ENCODE peak calls at places on chromosomes 5 and 9, in nine cellular contexts. One of them, this sample, is unnamed.

GRCh38 chr5:177309351-177310191 is 2.1 kb downstream of the MXD3 start:
- DNase-seq in upper lobe of left lung: no peak
- DNase-seq in A549: peak
- DNase-seq in sigmoid colon: peak
- DNase-seq in adrenal gland: peak
- DNase-seq in stomach: peak
- DNase-seq in HepG2: peak
- DNase-seq in K562: peak
- DNase-seq in right lobe of liver: peak
- DNase-seq in this sample: no peak

GRCh38 chr5:40030661-40031060 is 605.9 kb upstream of the DAB2 start:
- DNase-seq in adrenal gland: no peak
- DNase-seq in K562: no peak
- DNase-seq in HepG2: no peak
- DNase-seq in right lobe of liver: no peak
- DNase-seq in stomach: no peak
- DNase-seq in sigmoid colon: no peak
- DNase-seq in upper lobe of left lung: no peak
- DNase-seq in A549: no peak
- DNase-seq in this sample: no peak

GRCh38 chr5:104611419-104611818 is 1048.8 kb upstream of the NUDT12 start:
- DNase-seq in HepG2: no peak
- DNase-seq in adrenal gland: no peak
- DNase-seq in stomach: no peak
- DNase-seq in sigmoid colon: no peak
- DNase-seq in upper lobe of left lung: no peak
- DNase-seq in right lobe of liver: no peak
- DNase-seq in A549: no peak
- DNase-seq in K562: no peak
- DNase-seq in this sample: no peak

GRCh38 chr9:135098400-135099105 is 11.1 kb downstream of the OLFM1 start:
- DNase-seq in HepG2: no peak
- DNase-seq in adrenal gland: no peak
- DNase-seq in A549: no peak
- DNase-seq in stomach: no peak
- DNase-seq in upper lobe of left lung: peak
- DNase-seq in K562: peak
- DNase-seq in sigmoid colon: no peak
- DNase-seq in right lobe of liver: no peak
- DNase-seq in this sample: no peak

GRCh38 chr9:95752129-95752731 is 123.3 kb upstream of the ERCC6L2 start:
- DNase-seq in adrenal gland: no peak
- DNase-seq in K562: no peak
- DNase-seq in HepG2: no peak
- DNase-seq in sigmoid colon: no peak
- DNase-seq in stomach: no peak
- DNase-seq in upper lobe of left lung: peak
- DNase-seq in A549: no peak
- DNase-seq in right lobe of liver: no peak
- DNase-seq in this sample: no peak

GRCh38 chr5:59007460-59008063 is 424.7 kb downstream of the RAB3C start:
- DNase-seq in upper lobe of left lung: no peak
- DNase-seq in K562: peak
- DNase-seq in adrenal gland: no peak
- DNase-seq in right lobe of liver: no peak
- DNase-seq in HepG2: no peak
- DNase-seq in A549: no peak
- DNase-seq in sigmoid colon: no peak
- DNase-seq in stomach: no peak
- DNase-seq in this sample: no peak

GRCh38 chr5:88883059-88883565 is at the start of gene MEF2C:
- DNase-seq in upper lobe of left lung: peak
- DNase-seq in HepG2: no peak
- DNase-seq in A549: no peak
- DNase-seq in K562: peak
- DNase-seq in sigmoid colon: peak
- DNase-seq in stomach: peak
- DNase-seq in adrenal gland: peak
- DNase-seq in right lobe of liver: peak
- DNase-seq in this sample: peak

GRCh38 chr9:27157086-27157485 is 48.1 kb downstream of the TEK start:
- DNase-seq in sigmoid colon: no peak
- DNase-seq in HepG2: no peak
- DNase-seq in stomach: no peak
- DNase-seq in A549: no peak
- DNase-seq in right lobe of liver: no peak
- DNase-seq in adrenal gland: no peak
- DNase-seq in upper lobe of left lung: no peak
- DNase-seq in K562: no peak
- DNase-seq in this sample: no peak

GRCh38 chr9:135410831-135411473 is 68.6 kb upstream of the PPP1R26 start:
- DNase-seq in sigmoid colon: no peak
- DNase-seq in upper lobe of left lung: peak
- DNase-seq in right lobe of liver: no peak
- DNase-seq in stomach: no peak
- DNase-seq in K562: no peak
- DNase-seq in adrenal gland: no peak
- DNase-seq in A549: no peak
- DNase-seq in HepG2: peak
- DNase-seq in this sample: no peak

DNA sequence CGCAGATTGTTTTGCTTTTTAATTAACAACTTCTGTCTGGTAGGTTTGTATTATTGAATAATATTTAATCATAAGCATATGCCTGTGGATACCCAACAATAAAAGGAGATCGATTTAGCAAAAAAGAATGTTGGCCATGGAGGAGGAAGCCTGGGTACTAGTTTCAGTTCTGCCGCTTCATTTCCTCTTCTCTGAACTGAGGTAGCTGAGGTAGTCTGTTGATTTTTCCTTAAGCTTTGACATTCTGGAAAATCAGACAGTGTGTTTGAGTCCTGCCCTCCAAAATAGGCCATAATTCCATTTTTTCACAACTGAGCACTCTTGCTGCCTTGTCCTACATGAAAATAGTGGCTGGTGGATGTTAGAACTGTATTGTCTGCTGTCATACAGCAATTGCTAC is 6.0 kb upstream of the GPR21 start:
- DNase-seq in stomach: no peak
- DNase-seq in right lobe of liver: no peak
- DNase-seq in sigmoid colon: no peak
- DNase-seq in HepG2: no peak
- DNase-seq in upper lobe of left lung: no peak
- DNase-seq in A549: no peak
- DNase-seq in K562: no peak
- DNase-seq in adrenal gland: no peak
- DNase-seq in this sample: no peak
- H3K4me3 ChIP-seq in stomach: no peak
- H3K4me3 ChIP-seq in right lobe of liver: no peak
- H3K4me3 ChIP-seq in sigmoid colon: no peak
- H3K4me3 ChIP-seq in HepG2: no peak
- H3K4me3 ChIP-seq in upper lobe of left lung: no peak
- H3K4me3 ChIP-seq in A549: no peak
- H3K4me3 ChIP-seq in K562: no peak
- H3K4me3 ChIP-seq in adrenal gland: no peak
- H3K4me3 ChIP-seq in this sample: no peak

GRCh38 chr5:132802044-132802684 is 10.9 kb upstream of the SOWAHA start:
- DNase-seq in stomach: no peak
- DNase-seq in sigmoid colon: no peak
- DNase-seq in A549: no peak
- DNase-seq in right lobe of liver: no peak
- DNase-seq in upper lobe of left lung: no peak
- DNase-seq in adrenal gland: no peak
- DNase-seq in K562: no peak
- DNase-seq in HepG2: no peak
- DNase-seq in this sample: no peak
- TF ChIP-seq CTCF in stomach: no peak
- TF ChIP-seq CTCF in sigmoid colon: no peak
- TF ChIP-seq CTCF in A549: no peak
- TF ChIP-seq CTCF in right lobe of liver: no peak
- TF ChIP-seq CTCF in upper lobe of left lung: no peak
- TF ChIP-seq CTCF in adrenal gland: no peak
- TF ChIP-seq CTCF in K562: peak
- TF ChIP-seq CTCF in HepG2: no peak
- TF ChIP-seq CTCF in this sample: no peak

GRCh38 chr9:124809741-124810500 is 33.0 kb downstream of the OLFML2A start:
- DNase-seq in right lobe of liver: no peak
- DNase-seq in K562: no peak
- DNase-seq in HepG2: no peak
- DNase-seq in A549: no peak
- DNase-seq in adrenal gland: no peak
- DNase-seq in sigmoid colon: no peak
- DNase-seq in upper lobe of left lung: peak
- DNase-seq in stomach: no peak
- DNase-seq in this sample: no peak
- TF ChIP-seq POLR2A in right lobe of liver: no peak
- TF ChIP-seq POLR2A in K562: no peak
- TF ChIP-seq POLR2A in HepG2: no peak
- TF ChIP-seq POLR2A in A549: no peak
- TF ChIP-seq POLR2A in adrenal gland: no peak
- TF ChIP-seq POLR2A in sigmoid colon: no peak
- TF ChIP-seq POLR2A in upper lobe of left lung: no peak
- TF ChIP-seq POLR2A in stomach: no peak
- TF ChIP-seq POLR2A in this sample: no peak

DNA sequence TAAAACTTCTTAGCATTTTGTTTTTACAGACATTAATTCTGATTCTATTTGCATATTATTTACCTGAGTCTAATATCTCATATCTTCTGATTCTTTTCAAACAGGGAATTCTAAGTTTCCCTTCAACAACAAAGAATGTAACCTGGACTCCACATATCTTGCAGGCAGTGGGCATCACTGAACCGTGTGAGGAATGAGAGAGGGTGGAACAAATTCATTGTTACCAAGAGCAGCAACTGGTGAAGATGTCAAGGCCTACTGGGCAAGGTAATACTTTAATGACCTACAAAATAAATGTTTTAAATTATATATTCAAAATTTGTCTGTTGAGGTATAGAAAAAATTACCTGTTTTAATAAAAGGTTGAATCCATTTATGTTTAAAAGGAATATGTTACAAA is 455.3 kb upstream of the TUSC1 start:
- DNase-seq in HepG2: no peak
- DNase-seq in right lobe of liver: no peak
- DNase-seq in A549: no peak
- DNase-seq in stomach: no peak
- DNase-seq in adrenal gland: no peak
- DNase-seq in sigmoid colon: no peak
- DNase-seq in K562: no peak
- DNase-seq in upper lobe of left lung: no peak
- DNase-seq in this sample: no peak
- H3K4me3 ChIP-seq in HepG2: no peak
- H3K4me3 ChIP-seq in right lobe of liver: no peak
- H3K4me3 ChIP-seq in A549: no peak
- H3K4me3 ChIP-seq in stomach: no peak
- H3K4me3 ChIP-seq in adrenal gland: no peak
- H3K4me3 ChIP-seq in sigmoid colon: no peak
- H3K4me3 ChIP-seq in K562: no peak
- H3K4me3 ChIP-seq in upper lobe of left lung: no peak
- H3K4me3 ChIP-seq in this sample: no peak

GRCh38 chr5:171437286-171437821 is 17.9 kb downstream of the FGF18 start:
- DNase-seq in adrenal gland: no peak
- DNase-seq in right lobe of liver: no peak
- DNase-seq in sigmoid colon: no peak
- DNase-seq in A549: no peak
- DNase-seq in HepG2: no peak
- DNase-seq in stomach: peak
- DNase-seq in upper lobe of left lung: no peak
- DNase-seq in K562: no peak
- DNase-seq in this sample: no peak
- TF ChIP-seq CTCF in adrenal gland: no peak
- TF ChIP-seq CTCF in right lobe of liver: no peak
- TF ChIP-seq CTCF in sigmoid colon: no peak
- TF ChIP-seq CTCF in A549: no peak
- TF ChIP-seq CTCF in HepG2: peak
- TF ChIP-seq CTCF in stomach: no peak
- TF ChIP-seq CTCF in upper lobe of left lung: no peak
- TF ChIP-seq CTCF in K562: no peak
- TF ChIP-seq CTCF in this sample: no peak

GRCh38 chr5:174336479-174336878 is 291.0 kb downstream of the NSG2 start:
- DNase-seq in HepG2: no peak
- DNase-seq in upper lobe of left lung: no peak
- DNase-seq in adrenal gland: no peak
- DNase-seq in right lobe of liver: no peak
- DNase-seq in stomach: no peak
- DNase-seq in K562: no peak
- DNase-seq in A549: no peak
- DNase-seq in sigmoid colon: no peak
- DNase-seq in this sample: no peak
- TF ChIP-seq POLR2A in HepG2: no peak
- TF ChIP-seq POLR2A in upper lobe of left lung: no peak
- TF ChIP-seq POLR2A in adrenal gland: no peak
- TF ChIP-seq POLR2A in right lobe of liver: no peak
- TF ChIP-seq POLR2A in stomach: no peak
- TF ChIP-seq POLR2A in K562: no peak
- TF ChIP-seq POLR2A in A549: no peak
- TF ChIP-seq POLR2A in sigmoid colon: no peak
- TF ChIP-seq POLR2A in this sample: no peak

DNA sequence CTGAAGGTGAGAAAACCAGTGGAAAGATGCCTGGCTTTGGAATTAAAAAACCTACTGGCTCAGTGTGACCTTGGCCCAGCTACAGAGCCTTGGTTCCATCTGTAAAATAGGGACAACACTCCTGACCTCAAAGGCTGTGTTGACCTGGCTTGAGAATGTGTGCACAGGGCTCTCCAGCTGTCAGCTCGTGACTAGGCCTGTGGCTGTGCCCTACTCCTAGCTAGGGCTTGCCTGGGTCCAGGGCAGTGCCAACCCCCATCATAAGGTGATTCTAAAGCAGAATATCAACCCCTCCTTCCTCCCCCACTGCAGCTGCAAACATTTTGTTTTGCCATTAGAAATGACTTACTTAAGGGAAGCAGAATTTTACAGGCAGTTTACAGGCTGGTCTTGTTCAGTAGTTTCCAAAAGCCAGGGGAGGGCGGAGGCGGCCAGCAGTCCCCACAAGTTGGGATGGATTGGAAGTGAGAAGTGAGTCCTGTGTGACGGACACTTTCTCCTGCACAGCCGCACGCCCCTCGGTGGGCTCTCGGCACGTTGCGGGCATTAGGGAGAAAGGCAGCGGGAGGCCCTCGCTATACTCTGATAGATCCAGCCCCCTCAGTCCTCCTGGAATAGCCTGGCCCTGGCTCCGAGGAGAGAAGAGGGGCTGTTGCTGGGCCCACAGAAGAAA is 7.2 kb downstream of the PITX1 start:
- DNase-seq in A549: no peak
- DNase-seq in upper lobe of left lung: peak
- DNase-seq in adrenal gland: no peak
- DNase-seq in right lobe of liver: no peak
- DNase-seq in HepG2: no peak
- DNase-seq in K562: no peak
- DNase-seq in stomach: no peak
- DNase-seq in sigmoid colon: no peak
- DNase-seq in this sample: no peak
- H3K4me3 ChIP-seq in A549: no peak
- H3K4me3 ChIP-seq in upper lobe of left lung: no peak
- H3K4me3 ChIP-seq in adrenal gland: no peak
- H3K4me3 ChIP-seq in right lobe of liver: no peak
- H3K4me3 ChIP-seq in HepG2: no peak
- H3K4me3 ChIP-seq in K562: no peak
- H3K4me3 ChIP-seq in stomach: peak
- H3K4me3 ChIP-seq in sigmoid colon: no peak
- H3K4me3 ChIP-seq in this sample: no peak

DNA sequence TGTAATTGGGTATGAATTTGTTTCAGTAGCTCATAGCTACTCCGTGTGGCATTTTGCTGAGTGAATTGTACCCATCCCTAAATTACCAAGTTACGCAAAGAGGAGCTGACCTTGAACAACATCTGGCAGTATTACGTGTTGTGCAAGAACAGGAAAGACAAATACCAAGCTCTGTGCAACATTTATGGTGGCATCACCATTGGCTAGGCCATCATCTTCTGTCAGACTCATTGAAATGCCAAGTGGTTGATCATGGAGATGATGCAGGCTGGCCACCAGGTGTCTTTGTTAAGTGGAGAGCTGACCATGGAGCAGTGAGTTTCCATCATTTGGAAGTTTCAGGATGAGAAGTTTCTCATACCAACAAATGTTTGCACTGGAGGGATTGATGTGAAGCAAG is 15.0 kb downstream of the ZSWIM6 start:
- DNase-seq in sigmoid colon: no peak
- DNase-seq in right lobe of liver: peak
- DNase-seq in HepG2: peak
- DNase-seq in A549: no peak
- DNase-seq in K562: no peak
- DNase-seq in stomach: no peak
- DNase-seq in upper lobe of left lung: no peak
- DNase-seq in adrenal gland: peak
- DNase-seq in this sample: no peak
- TF ChIP-seq CTCF in sigmoid colon: no peak
- TF ChIP-seq CTCF in right lobe of liver: peak
- TF ChIP-seq CTCF in HepG2: peak
- TF ChIP-seq CTCF in A549: no peak
- TF ChIP-seq CTCF in K562: no peak
- TF ChIP-seq CTCF in stomach: no peak
- TF ChIP-seq CTCF in upper lobe of left lung: no peak
- TF ChIP-seq CTCF in adrenal gland: peak
- TF ChIP-seq CTCF in this sample: no peak

This sample was measured in uterus.